ENCODE peak calls at places on chromosome 22, in nine cellular contexts. Y is hepatic stellate cell; R is GOT3; B is fibroblast of the conjunctiva; K is HEK293T; X is cardiac muscle cell; H is activated CD8-positive, alpha-beta memory T cell treated with anti-CD3 and anti-CD28 coated beads for 1 hour; Q is GDM1; F is stimulated activated CD8-positive, alpha-beta memory T cell treated with anti-CD3 and anti-CD28 coated beads, Interleukin-2, amount 100 ng/mL, for 48 hours. Z is an unnamed sample.

GRCh38 chr22:39518996-39519680 is 1.2 kb upstream of the ATF4 start:
- DNase-seq in H (no peak), X (peak), R (no peak), Q (no peak), F (no peak), K (peak), B (no peak), Y (peak), Z (no peak)

GRCh38 chr22:26707581-26707980 is 50.2 kb downstream of the MIAT start:
- DNase-seq in H (no peak), Y (no peak), K (no peak), R (no peak), F (no peak), X (no peak), Q (no peak), B (no peak), Z (no peak)

GRCh38 chr22:43633631-43634030 is 178.5 kb downstream of the EFCAB6 start:
- DNase-seq in Y (no peak), X (no peak), K (no peak), H (no peak), Q (no peak), R (no peak), F (no peak), B (no peak), Z (no peak)

GRCh38 chr22:38863531-38864131 is 8.4 kb downstream of the CBX6 start:
- DNase-seq in R (no peak), X (no peak), H (no peak), F (no peak), B (no peak), Q (no peak), Y (no peak), K (no peak), Z (no peak)

GRCh38 chr22:36729321-36729720 is 25.8 kb upstream of the CACNG2 start:
- DNase-seq in R (no peak), X (no peak), Q (no peak), Y (no peak), F (no peak), B (no peak), K (no peak), H (no peak), Z (no peak)

GRCh38 chr22:40449676-40450035 is 79.3 kb downstream of the SGSM3 start:
- DNase-seq in R (no peak), X (no peak), Y (peak), F (no peak), B (peak), K (no peak), Q (no peak), H (no peak), Z (no peak)

GRCh38 chr22:44661070-44661469 is 40.9 kb upstream of the PRR5 start:
- DNase-seq in F (no peak), Y (no peak), R (no peak), B (no peak), Q (no peak), X (peak), H (no peak), K (no peak), Z (no peak)

GRCh38 chr22:29750559-29750958 is 16.2 kb downstream of the ZMAT5 start:
- DNase-seq in Q (no peak), X (no peak), F (no peak), H (no peak), B (no peak), Y (no peak), K (no peak), R (no peak), Z (no peak)

GRCh38 chr22:32828150-32828549 is 26.6 kb downstream of the TIMP3 start:
- DNase-seq in Y (no peak), H (no peak), B (no peak), R (no peak), K (no peak), F (no peak), Q (no peak), X (peak), Z (no peak)

GRCh38 chr22:44578516-44579230 is 80.6 kb upstream of the RTL6 start:
- DNase-seq in H (no peak), B (no peak), X (no peak), Q (no peak), F (no peak), Y (no peak), K (no peak), R (no peak), Z (no peak)

GRCh38 chr22:20117656-20118571 is 888 bp upstream of the TRMT2A start:
- DNase-seq in Q (no peak), F (peak), H (no peak), R (no peak), B (no peak), K (no peak), Y (peak), X (peak), Z (peak)

GRCh38 chr22:47862394-47862793 is 1099.9 kb downstream of the TBC1D22A start:
- DNase-seq in H (no peak), R (no peak), Q (no peak), B (no peak), X (no peak), Y (no peak), K (no peak), F (no peak), Z (no peak)

GRCh38 chr22:48740731-48741405 is 1086.8 kb downstream of the BRD1 start:
- DNase-seq in Q (no peak), H (no peak), R (no peak), X (no peak), K (no peak), F (no peak), Y (no peak), B (no peak), Z (no peak)

GRCh38 chr22:45631140-45631539 is 40.5 kb upstream of the ATXN10 start:
- DNase-seq in H (no peak), B (no peak), K (no peak), Y (no peak), X (no peak), R (no peak), F (no peak), Q (no peak), Z (no peak)

GRCh38 chr22:45977003-45977395 is at the start of gene WNT7B:
- DNase-seq in K (no peak), X (peak), B (no peak), Y (no peak), H (no peak), R (no peak), F (no peak), Q (no peak), Z (no peak)

GRCh38 chr22:40044870-40045834 is 50.4 kb downstream of the FAM83F start:
- DNase-seq in K (peak), B (no peak), X (peak), R (no peak), H (peak), F (peak), Q (peak), Y (peak), Z (peak)

GRCh38 chr22:42300286-42301071 is 30.0 kb upstream of the TCF20 start:
- DNase-seq in K (no peak), B (no peak), R (no peak), X (no peak), Q (peak), F (no peak), Y (no peak), H (no peak), Z (no peak)

GRCh38 chr22:28943501-28943879 is 60.1 kb downstream of the ZNRF3 start:
- DNase-seq in B (no peak), X (no peak), Y (no peak), R (no peak), F (no peak), K (no peak), Q (no peak), H (no peak), Z (no peak)

GRCh38 chr22:37312549-37313183 is 30.4 kb downstream of the CYTH4 start:
- DNase-seq in B (no peak), K (no peak), Q (no peak), R (no peak), Y (no peak), F (no peak), H (no peak), X (no peak), Z (no peak)

GRCh38 chr22:46085831-46086576 is 64.3 kb upstream of the PPARA start:
- DNase-seq in R (peak), F (no peak), X (no peak), K (no peak), Y (peak), Q (no peak), B (peak), H (no peak), Z (no peak)

GRCh38 chr22:28574159-28574788 is 105.4 kb downstream of the TTC28 start:
- DNase-seq in K (no peak), H (no peak), R (no peak), F (no peak), Q (peak), Y (no peak), B (no peak), X (no peak), Z (no peak)

GRCh38 chr22:25704701-25705100 is 37.3 kb upstream of the MYO18B start:
- DNase-seq in H (no peak), R (no peak), Q (no peak), B (no peak), X (no peak), Y (no peak), F (no peak), K (no peak), Z (no peak)

GRCh38 chr22:26426924-26427323 is 2.1 kb upstream of the ASPHD2 start:
- DNase-seq in X (no peak), K (no peak), R (no peak), Q (no peak), B (no peak), H (no peak), Y (no peak), F (no peak), Z (no peak)

GRCh38 chr22:50271519-50271970 is 1.4 kb upstream of the MAPK11 start:
- DNase-seq in F (peak), R (no peak), Y (peak), H (no peak), Q (peak), X (peak), K (peak), B (no peak), Z (peak)

GRCh38 chr22:20055654-20056053 is 24.4 kb upstream of the DGCR8 start:
- DNase-seq in H (no peak), R (no peak), X (no peak), Q (no peak), F (no peak), K (no peak), Y (no peak), B (no peak), Z (no peak)

GRCh38 chr22:37218771-37219411 is 6.6 kb upstream of the SSTR3 start:
- DNase-seq in R (no peak), Y (no peak), B (no peak), H (peak), F (no peak), Q (peak), K (no peak), X (no peak), Z (peak)

GRCh38 chr22:40890881-40891280 is 29.0 kb upstream of the DNAJB7 start:
- DNase-seq in R (no peak), B (peak), Y (no peak), H (no peak), Q (no peak), X (no peak), K (no peak), F (no peak), Z (no peak)

GRCh38 chr22:35418088-35418487 is 18.1 kb downstream of the MCM5 start:
- DNase-seq in X (no peak), H (no peak), Y (peak), R (no peak), Q (no peak), K (no peak), B (no peak), F (no peak), Z (no peak)

Z was measured in CD4-positive, alpha-beta T cell.